ENCODE peak calls at places on chromosomes 7 and 10, in four cellular contexts. R, C, W and E are unnamed samples.

GRCh38 chr7:88523645-88524044 is 217.0 kb upstream of the STEAP4 start:
- DNase-seq in R (no peak), W (no peak), C (no peak), E (no peak)

GRCh38 chr7:155066417-155066950 is 3.6 kb upstream of the HTR5A start:
- DNase-seq in R (no peak), W (no peak), C (no peak), E (no peak)

GRCh38 chr7:27375958-27376357 is 133.4 kb downstream of the EVX1 start:
- DNase-seq in W (no peak), R (no peak), C (peak; percentile 73), E (no peak)

GRCh38 chr10:110859947-110860376 is 11.8 kb upstream of the PDCD4 start:
- DNase-seq in R (no peak), W (peak; percentile 47), C (peak; percentile 67), E (no peak)

GRCh38 chr7:43649755-43650274 is 66.9 kb downstream of the STK17A start:
- DNase-seq in W (no peak), C (no peak), R (no peak), E (peak; percentile 81)

GRCh38 chr7:157793973-157794763 is 457.4 kb downstream of the DNAJB6 start:
- DNase-seq in R (no peak), C (no peak), W (no peak), E (no peak)

GRCh38 chr10:132520147-132520811 is 17.3 kb upstream of the INPP5A start:
- DNase-seq in C (peak; percentile 90), W (peak; percentile 51), R (peak; percentile 36), E (no peak)

GRCh38 chr10:132407846-132408278 is 10.9 kb downstream of the PWWP2B start:
- DNase-seq in W (no peak), C (peak; percentile 87), R (no peak), E (no peak)

GRCh38 chr10:72272689-72273409 is 875 bp upstream of the DDIT4 start:
- DNase-seq in W (peak; percentile 96), C (peak; percentile 98), R (peak; percentile 92), E (peak; percentile 39)

GRCh38 chr7:108603922-108604684 is 34.4 kb downstream of the DNAJB9 start:
- DNase-seq in C (no peak), W (no peak), R (no peak), E (no peak)

GRCh38 chr7:7816084-7816483 is 97.7 kb upstream of the RPA3 start:
- DNase-seq in C (no peak), W (no peak), R (no peak), E (no peak)

GRCh38 chr10:61974611-61975010 is 73.1 kb downstream of the ARID5B start:
- DNase-seq in W (peak; percentile 83), R (peak; percentile 53), C (peak; percentile 86), E (no peak)

GRCh38 chr7:101567231-101567630 is 61.9 kb downstream of the MYL10 start:
- DNase-seq in R (no peak), W (no peak), C (peak; percentile 19), E (no peak)

GRCh38 chr7:37052673-37053072 is 328.4 kb upstream of the AOAH start:
- DNase-seq in R (no peak), W (no peak), C (no peak), E (peak; percentile 11)

GRCh38 chr10:34433241-34434076 is 381.6 kb downstream of the PARD3 start:
- DNase-seq in R (no peak), W (no peak), C (no peak), E (no peak)

GRCh38 chr7:92366730-92367129 is 80.6 kb upstream of the GATAD1 start:
- DNase-seq in W (no peak), C (no peak), R (no peak), E (no peak)

GRCh38 chr10:51103818-51104217 is 29.5 kb downstream of the PRKG1 start:
- DNase-seq in R (no peak), C (no peak), W (no peak), E (no peak)

GRCh38 chr7:139731802-139732470 is 45.9 kb downstream of the HIPK2 start:
- DNase-seq in C (peak; percentile 93), R (peak; percentile 82), W (peak; percentile 93), E (no peak)

GRCh38 chr7:75813781-75814236 is at the start of gene CCL24:
- DNase-seq in W (no peak), C (no peak), R (no peak), E (no peak)

GRCh38 chr10:49620841-49621378 is 7.1 kb downstream of the CHAT start:
- DNase-seq in C (peak; percentile 19), W (no peak), R (no peak), E (no peak)

GRCh38 chr7:15291707-15292106 is 270.1 kb downstream of the AGMO start:
- DNase-seq in C (no peak), W (no peak), R (no peak), E (no peak)

GRCh38 chr7:7439564-7439963 is 96.1 kb downstream of the COL28A1 start:
- DNase-seq in R (no peak), C (no peak), W (no peak), E (no peak)

GRCh38 chr7:12607134-12607533 is 36.6 kb downstream of the SCIN start:
- DNase-seq in C (no peak), W (no peak), R (no peak), E (no peak)

GRCh38 chr7:131603932-131604331 is 47.5 kb upstream of the PODXL start:
- DNase-seq in C (no peak), W (no peak), R (no peak), E (no peak)

GRCh38 chr7:46752881-46753366 is 829.0 kb downstream of the TNS3 start:
- DNase-seq in R (no peak), W (no peak), C (no peak), E (no peak)

GRCh38 chr7:148264933-148265557 is 325.5 kb upstream of the C7orf33 start:
- DNase-seq in W (no peak), C (no peak), R (no peak), E (no peak)

GRCh38 chr7:76185187-76185915 is 16.3 kb upstream of the SRRM3 start:
- DNase-seq in C (no peak), R (no peak), W (no peak), E (no peak)

GRCh38 chr10:42753507-42754154 is 29.0 kb upstream of the BMS1 start:
- DNase-seq in R (no peak), C (no peak), W (no peak), E (no peak)

GRCh38 chr7:50352282-50352681 is 47.8 kb downstream of the IKZF1 start:
- DNase-seq in W (no peak), C (no peak), R (no peak), E (no peak)

GRCh38 chr10:49612513-49613159 is 1.2 kb upstream of the CHAT start:
- DNase-seq in C (peak; percentile 50), W (no peak), R (no peak), E (no peak)

GRCh38 chr7:95577137-95577536 is 19.2 kb downstream of the PDK4 start:
- DNase-seq in R (no peak), W (no peak), C (no peak), E (no peak)

GRCh38 chr7:157656195-157656769 is 319.5 kb downstream of the DNAJB6 start:
- DNase-seq in R (no peak), W (no peak), C (no peak), E (no peak)

DNA sequence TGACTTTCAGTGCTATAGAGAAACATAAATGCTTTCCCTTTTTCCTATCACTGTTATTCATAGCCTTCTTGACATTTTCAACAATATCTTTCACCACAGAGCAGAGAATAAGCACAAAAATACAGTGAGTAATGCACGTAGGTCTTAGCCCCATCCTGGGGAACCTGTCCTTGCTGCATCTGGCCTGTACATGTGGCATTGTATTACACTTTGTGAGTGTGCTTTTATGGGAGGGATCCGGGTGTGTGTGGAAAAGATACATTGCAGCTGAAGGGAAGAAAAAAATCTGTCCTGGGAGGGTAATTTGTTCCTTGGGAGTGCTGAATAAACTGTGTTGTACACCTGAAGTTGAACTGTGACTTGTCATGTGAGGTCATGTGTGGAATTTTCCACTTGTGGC is 422.7 kb upstream of the LRGUK start:
- DNase-seq in W (no peak), C (no peak), R (no peak), E (no peak)
- H3K27ac ChIP-seq in W (no peak overlapping the region), C (no peak overlapping the region), R (no peak overlapping the region), E (no peak overlapping the region)

DNA sequence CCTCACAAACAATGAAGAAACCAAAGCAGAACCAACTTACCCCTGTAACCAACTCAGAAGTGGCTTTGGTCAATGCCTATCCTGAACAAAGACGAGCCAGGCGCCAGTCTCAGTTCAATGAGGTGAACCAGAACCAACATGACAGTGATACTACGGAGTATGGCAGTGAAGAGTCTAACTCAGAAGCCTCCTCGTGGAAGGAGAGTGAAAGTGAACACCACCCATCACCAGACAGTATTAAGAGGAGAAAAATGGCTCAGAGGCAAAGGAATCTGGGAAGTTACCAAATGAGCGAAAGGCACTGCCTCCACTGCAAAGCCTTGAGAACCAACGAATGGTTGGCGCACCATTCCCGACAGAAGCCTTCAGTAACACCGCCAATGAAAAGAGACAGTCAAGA is 8.4 kb downstream of the SSMEM1 start:
- DNase-seq in W (no peak), C (no peak), R (no peak), E (no peak)
- H3K9me3 ChIP-seq in W (no peaks in the 10 kb centered on the region), C (no peaks in the 10 kb centered on the region), R (no peaks in the 10 kb centered on the region), E (no peaks in the 10 kb centered on the region)

GRCh38 chr7:128163473-128163872 is 77.6 kb upstream of the LEP start:
- DNase-seq in C (no peak), W (no peak), R (no peak), E (no peak)

GRCh38 chr7:128162666-128163065 is 78.4 kb upstream of the LEP start:
- DNase-seq in C (no peak), R (no peak), W (no peak), E (no peak)

GRCh38 chr7:128164061-128164954 is 76.8 kb upstream of the LEP start:
- DNase-seq in C (no peak), W (no peak), R (no peak), E (no peak)

GRCh38 chr7:128160296-128160695 is 80.8 kb upstream of the LEP start:
- DNase-seq in R (no peak), C (no peak), W (no peak), E (no peak)

DNA sequence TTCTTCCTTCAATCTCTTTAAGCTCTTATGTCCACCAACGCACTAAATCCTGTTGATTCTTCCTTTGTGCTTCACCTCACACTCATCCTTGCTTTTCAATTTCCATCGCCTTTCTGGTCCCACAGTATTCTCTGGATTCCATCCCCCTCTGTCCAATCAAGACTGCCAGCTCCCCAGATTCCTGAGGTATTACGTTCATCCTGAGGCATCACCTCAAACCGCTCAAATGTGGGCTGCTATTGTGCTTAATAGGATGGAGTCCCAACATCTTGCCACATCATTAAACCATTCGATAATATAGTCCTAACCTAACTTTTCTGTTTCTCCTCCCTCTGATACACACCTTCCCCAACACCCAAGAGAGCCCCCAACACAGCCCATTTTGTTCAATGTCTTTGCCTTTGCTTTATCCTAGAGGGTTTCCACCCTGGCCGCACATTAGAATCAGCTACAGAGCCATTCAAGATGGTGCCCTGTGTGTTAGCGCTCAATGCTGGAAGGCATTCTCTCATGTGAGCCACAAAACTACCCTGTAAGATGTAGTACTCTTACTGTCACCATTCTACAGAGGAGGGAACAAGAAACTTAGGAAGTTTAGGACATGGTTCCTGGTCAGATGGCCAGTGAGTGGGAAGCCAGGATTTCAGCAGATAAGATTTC is 79.5 kb upstream of the LEP start:
- DNase-seq in R (no peak), C (no peak), W (no peak), E (no peak)
- TF ChIP-seq CTCF in R (no peak), C (no peak), W (no peak), E (no peak)

GRCh38 chr7:64628192-64628591 is 37.7 kb upstream of the ZNF107 start:
- DNase-seq in W (no peak), C (no peak), R (no peak), E (no peak)
- H3K27ac ChIP-seq in W (no peak overlapping the region), C (no peak overlapping the region), R (no peak overlapping the region), E (no peak overlapping the region)

GRCh38 chr10:37015498-37015897 is 109.9 kb upstream of the ANKRD30A start:
- DNase-seq in C (no peak), R (no peak), W (no peak), E (no peak)
- H3K9me3 ChIP-seq in C (no peaks in the 10 kb centered on the region), R (no peaks in the 10 kb centered on the region), W (no peaks in the 10 kb centered on the region), E (no peaks in the 10 kb centered on the region)

GRCh38 chr10:4212111-4212635 is 427.2 kb upstream of the KLF6 start:
- DNase-seq in W (no peak), C (no peak), R (no peak), E (no peak)
- TF ChIP-seq CTCF in W (no peak), C (no peak), R (no peak), E (no peak)